ENCODE peak calls at places on chromosomes 2 and 18, in eight cellular contexts. M is pons; A is B cell; U is activated CD8-positive, alpha-beta memory T cell treated with anti-CD3 and anti-CD28 coated beads for 24 hours; Q is small intestine; P is HFFc6; Z is T-helper 2 cell; C is cardiac fibroblast. B is an unnamed sample.

GRCh38 chr18:24868760-24869237 is 408.4 kb downstream of the HRH4 start:
- DNase-seq in M (no peak), A (no peak), U (no peak), Q (peak), P (peak), Z (no peak), C (no peak), B (peak)

GRCh38 chr2:8531481-8531880 is 150.4 kb upstream of the ID2 start:
- DNase-seq in M (no peak), A (no peak), U (no peak), Q (no peak), P (no peak), Z (no peak), C (no peak), B (no peak)

GRCh38 chr2:96105152-96105915 is 11.0 kb downstream of the ADRA2B start:
- DNase-seq in M (no peak), A (no peak), U (no peak), Q (no peak), P (no peak), Z (no peak), C (no peak), B (no peak)

GRCh38 chr2:233800231-233800630 is 22.1 kb downstream of the MROH2A start:
- DNase-seq in M (no peak), A (no peak), U (peak), Q (no peak), P (no peak), Z (no peak), C (no peak), B (no peak)

GRCh38 chr2:181120625-181121024 is 140.2 kb downstream of the UBE2E3 start:
- DNase-seq in M (no peak), A (no peak), U (no peak), Q (no peak), P (no peak), Z (no peak), C (no peak), B (no peak)

GRCh38 chr18:67010916-67011315 is 407.0 kb upstream of the CDH19 start:
- DNase-seq in M (no peak), A (no peak), U (no peak), Q (no peak), P (no peak), Z (no peak), C (peak), B (no peak)

GRCh38 chr18:28163201-28163778 is 13.6 kb downstream of the CDH2 start:
- DNase-seq in M (no peak), A (no peak), U (no peak), Q (no peak), P (peak), Z (no peak), C (peak), B (no peak)

GRCh38 chr2:84243788-84244627 is 215.1 kb downstream of the SUCLG1 start:
- DNase-seq in M (no peak), A (no peak), U (no peak), Q (no peak), P (no peak), Z (no peak), C (no peak), B (no peak)

GRCh38 chr2:181457121-181457740 is at the start of gene ITGA4:
- DNase-seq in M (peak), A (peak), U (peak), Q (peak), P (peak), Z (peak), C (peak), B (peak)

GRCh38 chr18:2087877-2088673 is 483.2 kb downstream of the METTL4 start:
- DNase-seq in M (peak), A (no peak), U (no peak), Q (no peak), P (no peak), Z (no peak), C (peak), B (peak)

GRCh38 chr2:234990300-234990699 is 38.5 kb downstream of the SH3BP4 start:
- DNase-seq in M (no peak), A (no peak), U (no peak), Q (no peak), P (no peak), Z (no peak), C (no peak), B (no peak)

GRCh38 chr2:237494066-237494465 is 7.0 kb downstream of the MLPH start:
- DNase-seq in M (no peak), A (no peak), U (no peak), Q (no peak), P (no peak), Z (no peak), C (no peak), B (no peak)

GRCh38 chr2:174122185-174122584 is 126.1 kb downstream of the OLA1 start:
- DNase-seq in M (no peak), A (no peak), U (no peak), Q (no peak), P (no peak), Z (no peak), C (no peak), B (no peak)

GRCh38 chr2:241801611-241802420 is 7.2 kb upstream of the NEU4 start:
- DNase-seq in M (no peak), A (no peak), U (peak), Q (no peak), P (no peak), Z (no peak), C (no peak), B (peak)

GRCh38 chr2:112582314-112582746 is 2.1 kb upstream of the CHCHD5 start:
- DNase-seq in M (peak), A (peak), U (peak), Q (peak), P (peak), Z (no peak), C (peak), B (peak)

GRCh38 chr2:85707304-85707703 is 13.1 kb downstream of the GNLY start:
- DNase-seq in M (peak), A (peak), U (no peak), Q (peak), P (peak), Z (peak), C (peak), B (peak)

GRCh38 chr18:21735452-21736015 is 5.1 kb upstream of the MIB1 start:
- DNase-seq in M (no peak), A (peak), U (no peak), Q (peak), P (peak), Z (peak), C (peak), B (peak)

GRCh38 chr18:3526421-3527354 is 76.7 kb downstream of the TGIF1 start:
- DNase-seq in M (peak), A (peak), U (no peak), Q (peak), P (no peak), Z (no peak), C (peak), B (peak)

GRCh38 chr18:8967573-8967972 is 134.9 kb upstream of the NDUFV2 start:
- DNase-seq in M (no peak), A (no peak), U (no peak), Q (no peak), P (no peak), Z (no peak), C (no peak), B (no peak)

GRCh38 chr2:85838181-85838580 is 50.6 kb downstream of the ST3GAL5 start:
- DNase-seq in M (no peak), A (no peak), U (no peak), Q (no peak), P (no peak), Z (no peak), C (peak), B (no peak)

GRCh38 chr2:73640537-73640936 is 1.7 kb downstream of the NAT8 start:
- DNase-seq in M (peak), A (no peak), U (no peak), Q (no peak), P (no peak), Z (no peak), C (peak), B (no peak)

GRCh38 chr2:59462418-59463197 is 1090.8 kb downstream of the BCL11A start:
- DNase-seq in M (no peak), A (no peak), U (no peak), Q (peak), P (no peak), Z (no peak), C (no peak), B (no peak)

B was measured in hepatocyte.